ENCODE peak calls at places on chromosomes 11 and 22, in six cellular contexts. W is spleen, K is esophagus squamous epithelium, N is HCT116, D is H1, H is heart left ventricle. I is an unnamed sample.
A peak's percentile ranks its signal among the peaks of the same experiment; 100 is the strongest.

GRCh38 chr11:115321602-115322289 is 182.5 kb downstream of the CADM1 start:
- DNase-seq in H (no peak), D (no peak), N (no peak), W (no peak), K (no peak), I (no peak)

GRCh38 chr22:41491379-41492100 is 22.6 kb downstream of the ACO2 start:
- DNase-seq in W (no peak), N (no peak), H (no peak), D (no peak), K (no peak), I (peak; percentile 84)

GRCh38 chr11:36316049-36316448 is 20.0 kb downstream of the PRR5L start:
- DNase-seq in H (no peak), W (no peak), D (no peak), K (no peak), N (no peak), I (no peak)

GRCh38 chr11:15159085-15159484 is 44.4 kb downstream of the INSC start:
- DNase-seq in K (no peak), W (no peak), D (no peak), H (no peak), N (peak; percentile 28), I (no peak)

GRCh38 chr22:30045001-30045887 is 35.0 kb upstream of the HORMAD2 start:
- DNase-seq in D (no peak), K (no peak), W (no peak), H (no peak), N (no peak), I (peak; percentile 54)

GRCh38 chr11:130522284-130522961 is 74.0 kb downstream of the ADAMTS15 start:
- DNase-seq in H (peak; percentile 97), W (no peak), K (no peak), N (peak; percentile 48), D (peak; percentile 67), I (peak; percentile 98)

GRCh38 chr22:36332623-36333331 is 55.0 kb downstream of the MYH9 start:
- DNase-seq in D (no peak), H (no peak), K (no peak), W (peak; percentile 77), N (no peak), I (no peak)

GRCh38 chr11:61679893-61680621 is at the start of gene DAGLA:
- DNase-seq in D (peak; percentile 90), K (no peak), W (peak; percentile 93), H (peak; percentile 74), N (no peak), I (peak; percentile 85)

GRCh38 chr11:15412054-15412453 is 297.3 kb downstream of the INSC start:
- DNase-seq in K (no peak), N (no peak), W (no peak), D (no peak), H (no peak), I (no peak)

GRCh38 chr11:15146271-15147003 is 31.7 kb downstream of the INSC start:
- DNase-seq in K (no peak), D (no peak), N (no peak), H (no peak), W (no peak), I (no peak)

GRCh38 chr11:129251067-129251466 is 58.9 kb upstream of the ARHGAP32 start:
- DNase-seq in N (no peak), D (no peak), H (no peak), W (no peak), K (no peak), I (no peak)

GRCh38 chr22:38971202-38971601 is 10.9 kb upstream of the APOBEC3B start:
- DNase-seq in W (no peak), D (no peak), N (no peak), H (no peak), K (no peak), I (no peak)

GRCh38 chr22:38967451-38968450 is 10.3 kb downstream of the APOBEC3A start:
- DNase-seq in N (no peak), H (peak; percentile 48), D (no peak), K (no peak), W (peak; percentile 90), I (no peak)

GRCh38 chr22:38973289-38974169 is 8.6 kb upstream of the APOBEC3B start:
- DNase-seq in N (no peak), H (no peak), W (peak; percentile 74), K (no peak), D (peak; percentile 80), I (no peak)

GRCh38 chr22:38968801-38969200 is 11.4 kb downstream of the APOBEC3A start:
- DNase-seq in D (no peak), W (peak; percentile 69), H (no peak), N (no peak), K (no peak), I (no peak)

GRCh38 chr22:38970548-38970947 is 11.6 kb upstream of the APOBEC3B start:
- DNase-seq in K (no peak), W (no peak), D (no peak), N (no peak), H (no peak), I (no peak)
- H3K4me1 ChIP-seq in K (no peaks in the 10 kb centered on the region), W (peaks cover 16% of the 10 kb centered on the region), D (peaks cover 10% of the 10 kb centered on the region), N (no peaks in the 10 kb centered on the region), H (no peaks in the 10 kb centered on the region), I (no peaks in the 10 kb centered on the region)

DNA sequence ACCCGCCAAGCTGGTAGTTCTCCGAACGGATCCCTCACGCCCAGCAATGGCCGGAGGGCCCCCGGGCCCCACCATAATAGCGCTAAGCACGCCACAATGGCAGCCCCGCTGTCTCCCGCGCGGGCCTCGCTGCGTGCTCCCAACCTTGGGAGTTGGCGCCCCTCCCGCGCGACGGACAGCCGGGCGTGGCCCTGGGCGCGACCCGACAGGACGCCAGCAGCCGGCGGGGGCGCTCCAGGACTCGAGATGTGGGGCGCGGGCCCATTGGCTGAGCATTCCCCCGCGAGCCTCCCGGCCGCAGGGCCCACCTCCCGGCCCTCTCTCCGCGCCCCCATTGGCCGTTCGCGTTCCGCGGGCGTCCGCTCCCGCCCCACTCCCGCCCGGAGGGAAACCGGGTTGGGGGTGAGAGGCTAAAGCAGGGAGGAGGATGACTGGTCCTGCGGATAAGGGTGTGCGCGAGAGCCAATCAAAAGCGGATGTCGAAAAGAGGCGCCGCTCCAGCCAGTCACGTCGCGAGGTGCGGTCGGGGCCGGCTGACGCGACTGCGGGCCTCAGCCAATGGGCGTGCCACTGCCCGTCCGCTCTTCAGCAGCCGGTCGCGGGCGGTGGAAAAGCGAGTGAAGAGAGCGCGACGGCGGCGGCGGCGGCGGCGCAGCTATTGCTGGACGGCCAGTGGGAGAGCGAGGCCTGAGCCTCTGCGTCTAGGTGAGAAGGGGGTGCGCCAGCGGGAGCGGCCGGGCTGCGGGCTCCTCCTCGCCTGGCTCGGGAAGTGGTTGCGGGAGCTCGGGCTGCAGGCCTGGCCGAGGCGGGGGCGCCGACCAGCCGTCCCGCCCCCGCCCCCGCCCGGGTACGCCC is at the start of gene FAR1:
- DNase-seq in D (peak; percentile 93), H (peak; percentile 98), N (peak; percentile 95), K (peak; percentile 86), W (peak; percentile 100), I (peak; percentile 99)
- TF ChIP-seq POLR2A in D (no peak), H (peak; percentile 87), N (no peak), K (peak; percentile 86), W (no peak), I (peak; percentile 78)

GRCh38 chr11:33168605-33169240 is 7.4 kb upstream of the CSTF3 start:
- DNase-seq in K (no peak), N (no peak), H (no peak), W (no peak), D (no peak), I (no peak)

GRCh38 chr11:33178443-33179154 is 17.3 kb upstream of the CSTF3 start:
- DNase-seq in D (no peak), H (no peak), W (no peak), K (no peak), N (no peak), I (no peak)

GRCh38 chr11:33177676-33178336 is 16.5 kb upstream of the CSTF3 start:
- DNase-seq in W (no peak), K (no peak), N (no peak), H (no peak), D (no peak), I (no peak)

GRCh38 chr11:33172345-33172744 is 11.1 kb upstream of the CSTF3 start:
- DNase-seq in W (no peak), H (no peak), D (no peak), K (no peak), N (no peak), I (no peak)

DNA sequence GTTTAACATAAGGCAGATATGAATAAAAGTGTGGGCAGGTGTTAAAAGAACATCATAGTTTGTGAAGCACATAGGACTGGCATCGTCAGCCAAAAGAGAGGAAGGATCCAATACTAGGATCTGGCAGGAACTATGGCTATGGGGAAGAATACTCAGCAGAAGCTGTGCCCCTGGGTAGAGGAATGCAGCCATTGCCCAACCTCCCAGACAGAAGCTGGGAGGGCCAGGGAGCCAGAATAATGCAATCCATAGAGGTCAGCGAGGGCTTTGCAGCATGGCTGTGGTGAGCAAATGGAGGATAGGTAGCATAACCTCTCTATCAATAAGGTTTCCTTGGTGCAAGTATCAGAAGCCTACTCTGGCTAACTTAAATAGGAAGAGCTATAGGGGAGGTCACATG is 11.7 kb upstream of the CSTF3 start:
- DNase-seq in N (no peak), H (no peak), K (no peak), W (no peak), D (no peak), I (no peak)
- H3K4me3 ChIP-seq in N (no peak overlapping the region), H (no peak overlapping the region), K (no peak overlapping the region), W (no peak overlapping the region), D (no peak overlapping the region), I (no peak overlapping the region)

DNA sequence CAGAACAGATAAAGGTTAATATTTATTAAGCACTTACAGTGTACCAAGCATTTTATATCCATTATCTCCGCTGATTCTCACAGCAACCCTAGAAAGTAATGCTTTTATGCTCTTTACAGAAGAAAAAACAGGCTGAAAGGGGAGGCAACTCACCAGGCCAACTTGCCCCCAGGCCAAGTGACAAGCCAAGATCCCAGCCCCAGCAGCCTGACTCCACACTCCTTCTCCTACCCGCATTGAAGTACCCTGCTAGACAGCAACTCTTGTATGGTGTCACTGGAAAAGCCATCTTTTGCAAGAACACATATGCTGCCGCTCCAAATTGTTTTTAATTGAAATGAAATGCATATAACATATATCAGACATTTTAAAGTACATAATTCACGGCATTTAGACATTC is 25.6 kb downstream of the SMCO4 start:
- DNase-seq in W (no peak), D (no peak), N (no peak), K (no peak), H (no peak), I (no peak)
- H3K4me1 ChIP-seq in W (peaks cover 17% of the 10 kb centered on the region), D (peaks cover 12% of the 10 kb centered on the region), N (no peaks in the 10 kb centered on the region), K (no peaks in the 10 kb centered on the region), H (peaks cover 9% of the 10 kb centered on the region), I (no peaks in the 10 kb centered on the region)

GRCh38 chr11:133064152-133064877 is 468.0 kb downstream of the OPCML start:
- DNase-seq in W (peak; percentile 82), K (no peak), D (peak; percentile 88), N (no peak), H (peak; percentile 85), I (peak; percentile 76)
- TF ChIP-seq POLR2A in W (no peak), K (no peak), D (no peak), N (no peak), H (no peak), I (no peak)

GRCh38 chr11:59616396-59616982 is 915 bp upstream of the OSBP start:
- DNase-seq in N (no peak), W (peak; percentile 98), H (no peak), K (no peak), D (no peak), I (no peak)
- H3K4me3 ChIP-seq in N (peak overlapping the region; percentile 42), W (peak overlapping the region; percentile 28), H (peak overlapping the region; percentile 49), K (peak overlapping the region; percentile 65), D (peak overlapping the region; percentile 76), I (peak overlapping the region; percentile 51)

I was measured in sigmoid colon.